ENCODE peak calls at places on chromosomes 16 and 17, in seven cellular contexts. Y is coronary artery, T is cardiac muscle cell, L is lower leg skin, O is lower lobe of right lung, U is uterus, I is Caco-2. Z is an unnamed sample.

GRCh38 chr16:86594712-86595111 is 16.4 kb downstream of the FOXL1 start:
- DNase-seq in Y (no peak), T (no peak), L (no peak), O (no peak), U (no peak), I (no peak), Z (peak)

GRCh38 chr16:78297066-78297666 is 197.7 kb downstream of the WWOX start:
- DNase-seq in Y (no peak), T (no peak), L (no peak), O (no peak), U (no peak), I (peak), Z (peak)

GRCh38 chr16:28309811-28310311 is 17.5 kb downstream of the SBK1 start:
- DNase-seq in Y (no peak), T (no peak), L (no peak), O (peak), U (no peak), I (no peak), Z (no peak)

GRCh38 chr17:30886187-30886586 is 19.9 kb downstream of the TEFM start:
- DNase-seq in Y (no peak), T (no peak), L (no peak), O (no peak), U (no peak), I (no peak), Z (no peak)

GRCh38 chr16:19393226-19394074 is 24.2 kb upstream of the TMC5 start:
- DNase-seq in Y (no peak), T (no peak), L (no peak), O (no peak), U (no peak), I (peak), Z (peak)

GRCh38 chr16:945271-946047 is 25.3 kb downstream of the LMF1 start:
- DNase-seq in Y (no peak), T (no peak), L (no peak), O (no peak), U (no peak), I (no peak), Z (no peak)

GRCh38 chr16:88759245-88759975 is 25.6 kb downstream of the PIEZO1 start:
- DNase-seq in Y (no peak), T (peak), L (no peak), O (peak), U (peak), I (no peak), Z (no peak)

GRCh38 chr17:75777243-75777922 is 7.2 kb upstream of the UNK start:
- DNase-seq in Y (no peak), T (no peak), L (no peak), O (no peak), U (peak), I (no peak), Z (no peak)

GRCh38 chr16:17238285-17239028 is 232.3 kb downstream of the XYLT1 start:
- DNase-seq in Y (no peak), T (no peak), L (no peak), O (no peak), U (no peak), I (no peak), Z (no peak)

GRCh38 chr17:82681547-82681946 is 17.0 kb downstream of the RAB40B start:
- DNase-seq in Y (no peak), T (no peak), L (no peak), O (no peak), U (no peak), I (no peak), Z (no peak)

GRCh38 chr17:47735536-47736011 is 2.5 kb downstream of the TBX21 start:
- DNase-seq in Y (no peak), T (no peak), L (no peak), O (no peak), U (no peak), I (no peak), Z (no peak)

GRCh38 chr17:364308-364707 is 11.7 kb upstream of the RPH3AL start:
- DNase-seq in Y (no peak), T (no peak), L (no peak), O (no peak), U (no peak), I (no peak), Z (no peak)

GRCh38 chr17:35170968-35171771 is 23.0 kb downstream of the SLC35G3 start:
- DNase-seq in Y (no peak), T (no peak), L (no peak), O (no peak), U (no peak), I (no peak), Z (no peak)

GRCh38 chr17:16872836-16873653 is 98.9 kb downstream of the TNFRSF13B start:
- DNase-seq in Y (peak), T (peak), L (no peak), O (no peak), U (no peak), I (peak), Z (no peak)

GRCh38 chr16:69917739-69918138 is 33.4 kb upstream of the CLEC18A start:
- DNase-seq in Y (peak), T (no peak), L (no peak), O (peak), U (peak), I (peak), Z (peak)

GRCh38 chr16:48197294-48197693 is 41.5 kb upstream of the ABCC12 start:
- DNase-seq in Y (no peak), T (no peak), L (no peak), O (no peak), U (no peak), I (no peak), Z (no peak)

GRCh38 chr16:57700801-57701551 is 6.4 kb downstream of the DRC7 start:
- DNase-seq in Y (peak), T (no peak), L (no peak), O (no peak), U (no peak), I (peak), Z (no peak)

GRCh38 chr17:81412490-81413093 is 17.3 kb downstream of the BAHCC1 start:
- DNase-seq in Y (no peak), T (no peak), L (no peak), O (no peak), U (no peak), I (no peak), Z (no peak)
- TF ChIP-seq CTCF in Y (no peak), T (no peak), L (no peak), O (no peak), U (no peak), I (no peak), Z (no peak)

DNA sequence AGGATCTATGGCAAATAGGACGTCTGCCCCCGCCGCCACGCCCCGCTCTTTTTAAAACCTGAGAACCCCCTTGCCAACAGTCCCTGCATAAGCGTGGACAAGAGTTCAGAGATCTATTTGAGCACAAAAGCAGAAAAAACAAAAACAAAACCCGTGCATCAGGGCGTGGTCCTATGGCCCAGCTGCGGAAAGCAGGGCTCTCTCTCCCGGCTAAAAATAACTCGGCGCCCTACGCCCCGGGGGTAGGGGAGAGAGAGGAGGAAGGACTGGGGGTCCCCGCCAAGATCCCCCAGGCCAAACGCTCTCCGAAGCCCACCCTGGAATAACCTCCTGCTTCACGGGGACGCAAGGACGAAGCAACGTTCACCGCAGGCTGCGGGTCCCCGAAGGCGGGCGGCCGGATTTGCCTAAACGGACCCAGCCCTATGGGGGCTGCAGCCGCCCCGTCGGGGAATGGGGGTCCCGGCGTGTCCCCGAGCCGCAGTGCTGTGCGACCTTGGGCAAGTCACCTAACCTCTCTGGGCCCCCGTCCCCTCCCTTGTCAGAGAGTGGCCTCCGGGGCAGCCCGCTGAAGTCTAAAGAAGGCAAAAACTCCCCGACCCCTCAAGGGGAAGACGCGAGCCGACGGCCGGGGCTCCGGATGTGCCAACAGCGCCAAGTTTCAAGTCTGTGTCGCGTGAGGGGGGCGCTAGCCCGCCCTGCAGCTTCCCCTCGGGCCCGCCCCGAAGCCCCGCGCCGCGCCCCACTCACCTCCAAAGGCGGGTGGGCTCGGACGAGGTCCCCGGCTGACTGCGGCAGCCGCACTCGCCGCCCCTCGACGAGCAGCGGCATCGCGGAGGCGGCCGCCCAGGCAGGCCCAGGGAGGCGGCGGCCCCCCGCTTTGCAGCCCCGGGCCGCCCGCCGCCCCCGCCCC is 477 bp downstream of the NTAN1 start:
- DNase-seq in Y (peak), T (no peak), L (peak), O (peak), U (peak), I (no peak), Z (no peak)
- TF ChIP-seq CTCF in Y (no peak), T (no peak), L (no peak), O (peak), U (no peak), I (no peak), Z (no peak)

DNA sequence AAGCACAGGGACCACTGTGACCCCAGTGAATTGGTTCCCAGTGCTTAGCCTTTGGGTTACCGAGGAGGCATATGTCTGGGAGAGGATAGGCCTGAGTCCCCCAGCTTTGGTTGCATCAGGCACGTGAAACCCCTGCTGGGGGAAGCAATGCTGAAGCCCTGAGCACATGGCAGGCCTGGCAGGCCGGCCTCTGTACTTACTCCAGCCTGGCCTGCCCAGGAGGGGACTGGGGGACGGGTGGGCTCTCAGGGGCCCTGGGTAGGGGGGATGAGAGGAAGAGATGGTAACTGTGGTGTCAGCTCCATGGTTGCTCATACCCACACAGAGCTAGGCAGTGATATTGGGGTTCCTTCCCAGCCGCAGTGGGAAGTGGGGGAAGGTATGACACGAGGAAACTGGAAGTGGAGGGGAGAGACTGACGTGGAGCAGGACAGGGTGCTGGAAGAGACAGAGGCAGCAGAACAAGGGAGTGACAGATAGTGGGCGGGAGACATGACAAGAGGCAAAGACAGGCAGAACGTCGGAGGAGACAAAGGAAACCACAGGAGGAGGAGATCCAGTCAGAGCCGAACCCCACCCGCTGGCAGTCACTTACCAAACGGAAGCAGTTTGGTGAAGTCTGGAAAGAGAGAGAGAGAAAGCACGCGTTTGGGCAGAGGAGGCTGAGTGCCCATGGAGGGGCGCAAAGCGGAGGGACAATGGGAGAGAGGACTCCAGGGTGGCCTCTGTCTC is 9.1 kb downstream of the TMEM208 start:
- DNase-seq in Y (no peak), T (no peak), L (no peak), O (no peak), U (no peak), I (no peak), Z (no peak)
- TF ChIP-seq CTCF in Y (no peak), T (no peak), L (no peak), O (no peak), U (no peak), I (no peak), Z (no peak)

GRCh38 chr17:73189417-73190099 is 3.3 kb upstream of the COG1 start:
- DNase-seq in Y (no peak), T (peak), L (no peak), O (no peak), U (no peak), I (peak), Z (no peak)
- TF ChIP-seq CTCF in Y (no peak), T (peak), L (no peak), O (peak), U (no peak), I (peak), Z (peak)

GRCh38 chr17:54980372-54980771 is 11.8 kb downstream of the STXBP4 start:
- DNase-seq in Y (no peak), T (no peak), L (no peak), O (no peak), U (no peak), I (no peak), Z (no peak)
- TF ChIP-seq CTCF in Y (no peak), T (no peak), L (no peak), O (no peak), U (no peak), I (no peak), Z (no peak)

DNA sequence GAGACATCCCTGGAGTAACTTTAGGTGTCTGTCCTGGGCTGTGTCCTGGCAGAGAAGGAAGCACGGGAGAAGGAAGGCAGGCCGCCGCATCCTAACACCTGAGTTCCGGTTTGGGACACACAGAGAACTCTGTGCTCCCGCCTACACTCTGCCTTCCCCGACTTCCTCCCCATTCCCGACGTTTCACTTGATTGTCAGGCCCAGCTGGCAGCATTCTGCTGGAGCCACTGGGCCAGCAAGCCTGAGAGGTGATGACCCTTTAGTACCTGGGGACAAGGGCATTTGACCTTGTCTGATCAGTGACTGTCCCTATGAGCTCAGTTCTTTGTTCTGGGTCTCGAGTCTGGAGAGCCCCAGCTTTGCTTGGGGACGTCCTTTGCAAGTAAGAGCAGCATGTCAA is 20.4 kb downstream of the ABAT start:
- DNase-seq in Y (no peak), T (no peak), L (no peak), O (no peak), U (no peak), I (no peak), Z (no peak)
- TF ChIP-seq CTCF in Y (no peak), T (no peak), L (no peak), O (no peak), U (no peak), I (no peak), Z (no peak)

DNA sequence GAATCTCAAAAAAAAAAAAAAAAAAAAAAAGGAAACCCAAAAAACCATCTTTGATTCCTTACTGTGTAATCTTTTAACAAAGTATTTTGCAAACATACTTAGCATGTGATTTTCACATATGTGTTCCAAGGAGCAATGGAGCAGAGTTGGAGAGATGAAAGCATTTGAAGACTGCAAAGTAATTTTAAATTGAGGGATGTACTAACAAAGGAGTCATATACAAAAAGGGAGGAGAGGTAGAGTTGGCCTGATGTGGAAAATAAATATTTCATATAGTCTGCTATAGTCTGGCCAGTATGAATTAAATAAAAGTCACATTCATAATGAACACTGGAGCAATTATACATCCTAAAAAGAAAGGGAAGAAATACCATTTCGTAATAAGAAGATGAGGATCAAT is 265.8 kb upstream of the TBX2 start:
- DNase-seq in Y (no peak), T (no peak), L (no peak), O (no peak), U (no peak), I (no peak), Z (no peak)
- TF ChIP-seq CTCF in Y (no peak), T (no peak), L (no peak), O (no peak), U (no peak), I (no peak), Z (no peak)

Z was measured in astrocyte.